ENCODE peak calls at places on chromosome 1, in four cellular contexts. One of them, this sample, is unnamed.

GRCh38 chr1:101293461-101294045 is 56.7 kb downstream of the S1PR1 start:
- DNase-seq in HCT116: no peak
- DNase-seq in GM23338: no peak
- DNase-seq in GM12878: peak
- DNase-seq in this sample: no peak

GRCh38 chr1:152645146-152645545 is 18.0 kb upstream of the LCE2D start:
- DNase-seq in HCT116: no peak
- DNase-seq in GM23338: no peak
- DNase-seq in GM12878: no peak
- DNase-seq in this sample: no peak

GRCh38 chr1:158180741-158181576 is at the start of gene CD1D:
- DNase-seq in HCT116: no peak
- DNase-seq in GM23338: peak
- DNase-seq in GM12878: no peak
- DNase-seq in this sample: no peak

GRCh38 chr1:201205036-201205435 is 14.4 kb downstream of the IGFN1 start:
- DNase-seq in HCT116: no peak
- DNase-seq in GM23338: no peak
- DNase-seq in GM12878: no peak
- DNase-seq in this sample: no peak

GRCh38 chr1:226512076-226512728 is 36.4 kb upstream of the STUM start:
- DNase-seq in HCT116: no peak
- DNase-seq in GM23338: no peak
- DNase-seq in GM12878: no peak
- DNase-seq in this sample: no peak

GRCh38 chr1:159056069-159056698 is 20.4 kb downstream of the AIM2 start:
- DNase-seq in HCT116: no peak
- DNase-seq in GM23338: peak
- DNase-seq in GM12878: no peak
- DNase-seq in this sample: no peak

GRCh38 chr1:101161619-101162018 is 75.2 kb upstream of the S1PR1 start:
- DNase-seq in HCT116: no peak
- DNase-seq in GM23338: no peak
- DNase-seq in GM12878: no peak
- DNase-seq in this sample: no peak

GRCh38 chr1:228646717-228647522 is 88.4 kb upstream of the RHOU start:
- DNase-seq in HCT116: no peak
- DNase-seq in GM23338: peak
- DNase-seq in GM12878: no peak
- DNase-seq in this sample: peak

GRCh38 chr1:154295408-154296235 is 23.2 kb downstream of the HAX1 start:
- DNase-seq in HCT116: peak
- DNase-seq in GM23338: peak
- DNase-seq in GM12878: no peak
- DNase-seq in this sample: no peak

GRCh38 chr1:38991638-38992449 is 768 bp downstream of the AKIRIN1 start:
- DNase-seq in HCT116: no peak
- DNase-seq in GM23338: peak
- DNase-seq in GM12878: no peak
- DNase-seq in this sample: no peak
- TF ChIP-seq POLR2AphosphoS5 in HCT116: no peak
- TF ChIP-seq POLR2AphosphoS5 in GM23338: peak
- TF ChIP-seq POLR2AphosphoS5 in GM12878: no peak
- TF ChIP-seq POLR2AphosphoS5 in this sample: no peak

GRCh38 chr1:170520601-170521000 is 11.4 kb upstream of the GORAB start:
- DNase-seq in HCT116: no peak
- DNase-seq in GM23338: no peak
- DNase-seq in GM12878: no peak
- DNase-seq in this sample: no peak
- TF ChIP-seq EZH2 in HCT116: no peak
- TF ChIP-seq EZH2 in GM23338: no peak
- TF ChIP-seq EZH2 in GM12878: no peak
- TF ChIP-seq EZH2 in this sample: no peak

GRCh38 chr1:39979654-39980053 is 24.7 kb downstream of the MFSD2A start:
- DNase-seq in HCT116: no peak
- DNase-seq in GM23338: peak
- DNase-seq in GM12878: no peak
- DNase-seq in this sample: no peak

GRCh38 chr1:39977202-39977601 is 22.3 kb downstream of the MFSD2A start:
- DNase-seq in HCT116: no peak
- DNase-seq in GM23338: no peak
- DNase-seq in GM12878: no peak
- DNase-seq in this sample: no peak

GRCh38 chr1:39973503-39974135 is 18.7 kb downstream of the MFSD2A start:
- DNase-seq in HCT116: peak
- DNase-seq in GM23338: peak
- DNase-seq in GM12878: no peak
- DNase-seq in this sample: peak

GRCh38 chr1:39980555-39981313 is 25.8 kb downstream of the MFSD2A start:
- DNase-seq in HCT116: no peak
- DNase-seq in GM23338: no peak
- DNase-seq in GM12878: no peak
- DNase-seq in this sample: no peak

DNA sequence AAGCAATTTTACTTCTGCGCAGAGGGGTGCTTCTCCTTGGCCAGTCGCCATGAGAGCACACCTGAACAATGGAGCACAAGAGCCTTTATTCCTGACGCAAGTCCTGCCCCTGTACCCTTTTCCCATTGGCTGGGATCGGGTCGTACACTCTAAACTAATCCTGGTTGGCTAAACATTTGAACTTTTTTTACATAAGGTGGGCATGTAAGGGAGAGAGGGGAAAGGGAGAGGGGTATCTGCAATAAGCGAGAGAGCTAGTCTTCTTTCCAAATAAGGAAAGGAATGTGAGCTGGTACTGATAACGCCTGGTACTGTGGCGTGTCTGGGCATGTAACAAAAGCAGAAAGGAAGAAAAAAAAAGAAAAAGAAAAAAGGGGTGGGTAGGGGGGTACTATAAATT is 21.8 kb downstream of the MFSD2A start:
- DNase-seq in HCT116: no peak
- DNase-seq in GM23338: peak
- DNase-seq in GM12878: no peak
- DNase-seq in this sample: no peak
- TF ChIP-seq POLR2AphosphoS5 in HCT116: no peak
- TF ChIP-seq POLR2AphosphoS5 in GM23338: peak
- TF ChIP-seq POLR2AphosphoS5 in GM12878: no peak
- TF ChIP-seq POLR2AphosphoS5 in this sample: no peak

GRCh38 chr1:116762781-116763115 is 8.5 kb downstream of the CD2 start:
- DNase-seq in HCT116: no peak
- DNase-seq in GM23338: no peak
- DNase-seq in GM12878: no peak
- DNase-seq in this sample: no peak

GRCh38 chr1:116763116-116763786 is 9.0 kb downstream of the CD2 start:
- DNase-seq in HCT116: no peak
- DNase-seq in GM23338: no peak
- DNase-seq in GM12878: no peak
- DNase-seq in this sample: no peak

GRCh38 chr1:116760996-116761665 is 6.9 kb downstream of the CD2 start:
- DNase-seq in HCT116: no peak
- DNase-seq in GM23338: no peak
- DNase-seq in GM12878: no peak
- DNase-seq in this sample: no peak

GRCh38 chr1:116763787-116764465 is 9.7 kb downstream of the CD2 start:
- DNase-seq in HCT116: peak
- DNase-seq in GM23338: peak
- DNase-seq in GM12878: no peak
- DNase-seq in this sample: no peak

GRCh38 chr1:116762281-116762680 is 8.1 kb downstream of the CD2 start:
- DNase-seq in HCT116: no peak
- DNase-seq in GM23338: no peak
- DNase-seq in GM12878: no peak
- DNase-seq in this sample: no peak
- TF ChIP-seq EZH2 in HCT116: no peak
- TF ChIP-seq EZH2 in GM23338: no peak
- TF ChIP-seq EZH2 in GM12878: no peak
- TF ChIP-seq EZH2 in this sample: no peak

DNA sequence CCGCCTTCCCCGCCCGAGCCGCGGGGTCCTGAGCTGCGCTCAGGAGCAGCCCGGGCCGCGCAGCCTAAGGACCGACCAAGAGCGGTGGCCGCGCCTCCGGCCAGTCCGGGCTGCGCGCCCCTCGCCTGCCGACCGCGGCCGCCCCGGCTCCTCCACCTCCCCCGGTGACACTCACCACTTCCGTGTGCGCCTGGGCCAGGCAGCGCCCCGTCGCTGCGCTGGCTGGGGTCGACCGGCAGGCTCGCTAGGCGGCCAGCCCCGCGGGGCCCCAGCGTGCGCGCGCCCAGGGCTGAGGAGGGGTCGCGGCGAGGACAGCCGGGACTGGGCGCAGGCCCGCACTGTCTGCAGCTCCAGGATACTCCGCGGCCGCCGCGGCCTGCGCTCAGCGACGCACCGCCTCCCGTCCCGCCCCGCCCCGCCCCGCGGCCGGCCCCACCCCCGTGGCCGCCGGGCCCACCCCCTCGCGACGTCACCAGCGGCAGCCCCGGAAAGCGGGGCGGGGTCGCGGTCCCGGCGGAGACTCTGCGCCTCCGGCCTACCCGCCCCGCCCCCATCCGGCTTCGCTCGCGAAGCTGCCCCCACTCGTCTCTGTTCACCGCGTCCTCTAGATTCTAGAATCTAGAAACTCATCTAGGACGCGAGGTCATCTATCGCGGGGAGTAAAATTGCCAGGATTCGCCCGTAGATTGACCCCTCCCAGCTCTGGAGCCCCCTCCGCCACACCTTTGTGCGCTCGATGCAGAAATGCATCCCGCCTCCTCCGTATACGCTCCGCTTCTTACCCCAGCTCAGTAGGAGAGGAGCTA is at the start of gene JAK1:
- DNase-seq in HCT116: no peak
- DNase-seq in GM23338: peak
- DNase-seq in GM12878: no peak
- DNase-seq in this sample: no peak
- TF ChIP-seq POLR2AphosphoS5 in HCT116: peak
- TF ChIP-seq POLR2AphosphoS5 in GM23338: peak
- TF ChIP-seq POLR2AphosphoS5 in GM12878: peak
- TF ChIP-seq POLR2AphosphoS5 in this sample: peak

DNA sequence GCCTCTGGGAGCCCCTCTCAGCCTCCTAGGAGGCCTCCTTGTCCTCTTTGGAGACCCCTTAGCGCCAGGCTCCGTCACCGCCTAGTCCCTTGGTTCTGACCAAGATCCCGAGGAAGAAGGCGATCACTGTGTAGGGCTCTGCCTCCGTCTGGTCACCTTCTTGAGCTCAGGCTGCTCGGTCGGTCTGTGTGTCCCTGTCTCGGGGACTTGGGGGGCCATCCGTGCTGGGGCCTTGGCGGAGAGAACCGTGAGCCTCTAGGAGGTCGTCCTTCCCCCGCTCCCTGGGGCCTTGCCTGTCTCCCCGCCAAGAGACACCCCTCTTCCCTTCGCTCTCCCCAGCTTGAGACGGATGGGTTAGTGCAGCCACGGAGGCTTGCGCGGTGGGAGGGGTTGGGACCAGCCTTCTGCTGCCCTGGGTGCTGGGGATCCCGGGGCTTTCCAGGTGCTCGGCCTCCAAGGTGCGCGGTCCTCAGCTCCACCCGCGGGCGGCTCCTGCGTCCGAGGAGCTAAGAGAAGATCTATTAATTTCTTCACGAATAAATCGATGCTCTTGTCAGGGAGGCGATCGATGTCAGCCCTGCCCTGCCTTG is 701 bp upstream of the INSRR start:
- DNase-seq in HCT116: no peak
- DNase-seq in GM23338: peak
- DNase-seq in GM12878: no peak
- DNase-seq in this sample: no peak
- TF ChIP-seq EZH2 in HCT116: no peak
- TF ChIP-seq EZH2 in GM23338: peak
- TF ChIP-seq EZH2 in GM12878: no peak
- TF ChIP-seq EZH2 in this sample: no peak

GRCh38 chr1:26861889-26862371 is 1.0 kb upstream of the SFN start:
- DNase-seq in HCT116: peak
- DNase-seq in GM23338: no peak
- DNase-seq in GM12878: no peak
- DNase-seq in this sample: no peak

GRCh38 chr1:26863677-26864060 is 720 bp downstream of the SFN start:
- DNase-seq in HCT116: no peak
- DNase-seq in GM23338: no peak
- DNase-seq in GM12878: no peak
- DNase-seq in this sample: no peak

GRCh38 chr1:26861286-26861701 is 1.7 kb upstream of the SFN start:
- DNase-seq in HCT116: peak
- DNase-seq in GM23338: peak
- DNase-seq in GM12878: no peak
- DNase-seq in this sample: no peak

GRCh38 chr1:26862781-26863676 is at the start of gene SFN:
- DNase-seq in HCT116: peak
- DNase-seq in GM23338: peak
- DNase-seq in GM12878: no peak
- DNase-seq in this sample: no peak

DNA sequence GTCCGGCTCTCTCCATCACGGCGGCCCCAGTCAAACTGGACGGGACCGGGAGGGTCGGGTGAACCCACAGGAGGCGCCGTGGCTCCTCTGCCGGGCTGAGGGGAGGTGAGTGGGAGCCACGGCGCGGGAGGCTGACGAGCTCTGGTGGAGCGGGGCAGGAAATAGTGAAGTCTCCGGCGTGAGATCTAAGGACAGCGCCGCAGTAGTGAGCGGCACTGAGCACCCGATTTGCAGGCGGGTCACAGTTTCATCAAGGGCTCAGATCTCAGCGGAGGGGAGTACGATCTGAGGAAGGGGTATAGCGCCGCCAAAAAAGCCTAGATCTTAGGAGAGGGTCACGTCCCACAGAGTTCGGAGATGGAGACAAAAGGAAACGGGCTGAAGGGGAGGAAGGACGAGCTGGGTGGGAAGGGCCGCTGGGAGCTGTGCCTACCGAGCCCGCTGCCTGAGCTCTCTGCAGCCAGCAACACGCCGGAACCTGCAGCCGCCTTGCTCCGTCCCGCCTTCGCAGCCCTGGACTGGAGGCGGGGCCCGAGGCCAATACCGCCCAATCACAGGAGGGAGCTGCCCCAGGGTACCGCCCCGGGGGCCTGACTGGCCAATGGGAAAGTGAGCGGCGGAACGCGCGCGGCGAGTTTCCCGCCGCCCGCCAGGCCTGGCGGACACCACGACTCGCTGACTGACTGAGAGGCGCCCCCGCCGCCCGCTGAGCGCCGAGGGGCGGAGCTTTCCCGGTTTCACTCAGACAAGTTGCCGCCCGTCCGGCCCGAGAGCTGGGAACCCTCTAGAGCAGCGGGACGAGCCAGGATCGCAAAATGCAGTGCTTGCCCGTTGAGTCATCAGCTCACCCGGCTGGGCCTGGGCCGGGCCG is 1.9 kb downstream of the SFN start:
- DNase-seq in HCT116: peak
- DNase-seq in GM23338: peak
- DNase-seq in GM12878: peak
- DNase-seq in this sample: peak
- TF ChIP-seq POLR2AphosphoS5 in HCT116: peak
- TF ChIP-seq POLR2AphosphoS5 in GM23338: peak
- TF ChIP-seq POLR2AphosphoS5 in GM12878: peak
- TF ChIP-seq POLR2AphosphoS5 in this sample: peak

This sample was measured in SK-N-MC.